ENCODE peak calls at places on chromosome 11, in eight cellular contexts. E is glutamatergic neuron, G is T47D, J is HS-27A, W is ureter, L is hippocampal formation, Q is T-helper 1 cell, D is hypothalamus. F is an unnamed sample.

GRCh38 chr11:134939905-134940304 is 527.9 kb upstream of the B3GAT1 start:
- DNase-seq in J (no peak), L (no peak), D (no peak), E (peak), W (no peak), Q (no peak), G (no peak), F (no peak)

GRCh38 chr11:67312187-67313021 is 9.1 kb downstream of the SSH3 start:
- DNase-seq in W (peak), Q (peak), D (no peak), G (peak), L (no peak), E (no peak), J (no peak), F (no peak)

GRCh38 chr11:66880484-66881211 is 23.8 kb downstream of the LRFN4 start:
- DNase-seq in G (no peak), D (no peak), E (peak), Q (no peak), W (no peak), L (peak), J (no peak), F (peak)

GRCh38 chr11:7437706-7438105 is 47.6 kb upstream of the OLFML1 start:
- DNase-seq in L (no peak), J (no peak), W (no peak), Q (no peak), G (no peak), E (no peak), D (no peak), F (no peak)

GRCh38 chr11:117410861-117411725 is 83.4 kb downstream of the CEP164 start:
- DNase-seq in D (no peak), W (no peak), E (no peak), Q (no peak), G (no peak), L (no peak), J (no peak), F (no peak)

GRCh38 chr11:64924910-64925284 is 408 bp downstream of the PPP2R5B start:
- DNase-seq in Q (no peak), W (no peak), E (no peak), D (no peak), L (no peak), J (no peak), G (peak), F (no peak)

GRCh38 chr11:3102641-3102921 is 45.4 kb upstream of the CARS1 start:
- DNase-seq in Q (no peak), D (no peak), G (no peak), E (no peak), L (no peak), J (no peak), W (no peak), F (no peak)

GRCh38 chr11:65540290-65541092 is 15.6 kb downstream of the SCYL1 start:
- DNase-seq in W (peak), D (peak), E (peak), Q (peak), L (peak), G (peak), J (no peak), F (peak)

GRCh38 chr11:47967577-47968230 is 12.7 kb upstream of the PTPRJ start:
- DNase-seq in E (no peak), Q (no peak), W (no peak), G (no peak), L (no peak), D (no peak), J (no peak), F (no peak)

GRCh38 chr11:65354265-65355012 is at the start of gene TIGD3:
- DNase-seq in J (peak), E (peak), L (peak), D (peak), G (peak), Q (peak), W (peak), F (peak)

GRCh38 chr11:5696210-5696609 is 6.6 kb downstream of the TRIM22 start:
- DNase-seq in Q (no peak), J (no peak), D (no peak), E (no peak), W (no peak), G (no peak), L (no peak), F (no peak)

F was measured in substantia nigra.